ENCODE peak calls at places on chromosomes 2 and 18, in five cellular contexts. E is choroid plexus epithelial cell; F is mammary epithelial cell; R is CD8-positive, alpha-beta memory T cell; N is heart right ventricle. O is an unnamed sample.

GRCh38 chr2:18001671-18002070 is 123.2 kb downstream of the KCNS3 start:
- DNase-seq in E (no peak), F (no peak), R (no peak), N (no peak), O (no peak)

GRCh38 chr2:226772389-226773179 is 27.0 kb downstream of the IRS1 start:
- DNase-seq in E (peak), F (no peak), R (no peak), N (no peak), O (no peak)

GRCh38 chr18:36700955-36701354 is 127.8 kb downstream of the TPGS2 start:
- DNase-seq in E (no peak), F (no peak), R (no peak), N (no peak), O (no peak)

GRCh38 chr2:226797289-226797988 is 2.2 kb downstream of the IRS1 start:
- DNase-seq in E (peak), F (no peak), R (no peak), N (peak), O (peak)

GRCh38 chr2:204321910-204322765 is 223.1 kb upstream of the PARD3B start:
- DNase-seq in E (peak), F (peak), R (no peak), N (no peak), O (peak)

GRCh38 chr18:48007955-48008701 is 77.7 kb upstream of the SMAD2 start:
- DNase-seq in E (peak), F (peak), R (peak), N (peak), O (peak)

GRCh38 chr2:199596549-199596948 is 138.8 kb upstream of the SATB2 start:
- DNase-seq in E (peak), F (peak), R (no peak), N (no peak), O (peak)

GRCh38 chr2:119264781-119265692 is 41.4 kb downstream of the STEAP3 start:
- DNase-seq in E (peak), F (peak), R (no peak), N (no peak), O (peak)

GRCh38 chr2:165778653-165779451 is 15.2 kb downstream of the GALNT3 start:
- DNase-seq in E (no peak), F (no peak), R (no peak), N (no peak), O (peak)

GRCh38 chr2:13996527-13996926 is 636.0 kb upstream of the LRATD1 start:
- DNase-seq in E (no peak), F (peak), R (no peak), N (no peak), O (peak)

GRCh38 chr2:228983700-228984099 is 287.4 kb downstream of the PID1 start:
- DNase-seq in E (no peak), F (no peak), R (no peak), N (no peak), O (no peak)

GRCh38 chr2:32882911-32883810 is 63.6 kb upstream of the LTBP1 start:
- DNase-seq in E (peak), F (no peak), R (no peak), N (no peak), O (peak)

GRCh38 chr2:55096586-55096985 is 46.3 kb upstream of the RTN4 start:
- DNase-seq in E (no peak), F (no peak), R (no peak), N (no peak), O (no peak)

GRCh38 chr2:96957299-96957698 is 29.1 kb downstream of the FAM178B start:
- DNase-seq in E (no peak), F (no peak), R (no peak), N (no peak), O (no peak)

GRCh38 chr2:191349990-191350389 is 104.8 kb downstream of the MYO1B start:
- DNase-seq in E (no peak), F (no peak), R (no peak), N (no peak), O (no peak)

GRCh38 chr18:10202947-10203346 is 251.5 kb upstream of the APCDD1 start:
- DNase-seq in E (no peak), F (no peak), R (no peak), N (no peak), O (no peak)

GRCh38 chr2:67846341-67847070 is 216.3 kb downstream of the C1D start:
- DNase-seq in E (peak), F (peak), R (no peak), N (peak), O (peak)

GRCh38 chr2:208182835-208183234 is 7.0 kb downstream of the C2orf80 start:
- DNase-seq in E (no peak), F (no peak), R (no peak), N (no peak), O (no peak)

GRCh38 chr2:169131587-169132512 is 62.5 kb downstream of the DHRS9 start:
- DNase-seq in E (peak), F (peak), R (no peak), N (no peak), O (peak)

GRCh38 chr2:106886916-106887758 is 1.2 kb upstream of the ST6GAL2 start:
- DNase-seq in E (peak), F (peak), R (no peak), N (peak), O (peak)

GRCh38 chr2:120477198-120477597 is 131.3 kb downstream of the INHBB start:
- DNase-seq in E (no peak), F (no peak), R (no peak), N (no peak), O (no peak)

GRCh38 chr18:33116376-33116775 is 324.1 kb downstream of the CCDC178 start:
- DNase-seq in E (peak), F (no peak), R (no peak), N (no peak), O (peak)

GRCh38 chr2:57045236-57045635 is 861.4 kb downstream of the CCDC85A start:
- DNase-seq in E (no peak), F (no peak), R (no peak), N (no peak), O (no peak)

GRCh38 chr2:42182654-42183308 is 13.6 kb downstream of the EML4 start:
- DNase-seq in E (peak), F (no peak), R (no peak), N (no peak), O (no peak)

GRCh38 chr2:11644293-11644692 is 25.7 kb downstream of the NTSR2 start:
- DNase-seq in E (no peak), F (no peak), R (no peak), N (no peak), O (no peak)

GRCh38 chr2:101330253-101330921 is 21.9 kb upstream of the RNF149 start:
- DNase-seq in E (no peak), F (peak), R (no peak), N (peak), O (peak)

GRCh38 chr2:177419274-177419673 is 26.7 kb downstream of the AGPS start:
- DNase-seq in E (peak), F (peak), R (no peak), N (no peak), O (peak)
- H3K4me3 ChIP-seq in E (no peak), F (peak), R (no peak), N (no peak), O (no peak)

GRCh38 chr2:9596621-9597311 is 34.0 kb downstream of the YWHAQ start:
- DNase-seq in E (no peak), F (no peak), R (no peak), N (no peak), O (no peak)
- H3K4me3 ChIP-seq in E (no peak), F (no peak), R (peak), N (no peak), O (no peak)

GRCh38 chr2:190181066-190181681 is 118.6 kb upstream of the MSTN start:
- DNase-seq in E (no peak), F (no peak), R (no peak), N (no peak), O (no peak)
- H3K4me3 ChIP-seq in E (peak), F (peak), R (no peak), N (peak), O (peak)

DNA sequence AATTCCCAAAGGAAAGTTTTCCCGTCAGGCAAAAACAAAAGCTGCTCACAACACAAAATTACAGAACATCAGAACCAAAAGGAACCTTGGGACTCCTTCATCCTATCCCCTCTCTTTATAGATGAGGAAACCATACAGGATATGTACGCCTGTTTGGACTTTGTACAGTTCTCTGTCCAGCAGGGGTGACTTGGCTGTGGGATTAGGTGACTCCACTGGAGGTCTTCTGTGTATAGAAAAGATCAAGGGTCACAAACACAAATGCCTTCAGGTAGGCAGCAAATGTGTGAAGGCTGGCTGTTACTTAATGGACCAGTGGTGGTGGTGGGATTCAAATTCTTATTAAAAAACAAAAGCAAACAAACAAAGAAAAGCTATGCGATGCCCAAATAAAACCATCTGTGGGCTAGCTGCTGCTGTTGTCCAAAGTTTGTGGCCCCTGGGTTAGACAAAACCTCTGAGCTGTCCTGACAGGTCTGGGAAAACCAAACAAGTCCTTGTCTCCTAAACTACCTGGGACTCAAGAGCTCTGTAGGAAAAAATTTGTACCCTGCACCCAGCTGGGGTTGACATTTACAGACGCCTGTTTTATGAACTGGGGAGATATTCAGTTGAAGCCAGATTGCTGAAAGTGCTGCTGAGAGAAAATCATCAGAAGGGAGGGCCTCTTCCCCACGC is 1.3 kb upstream of the CEP68 start:
- DNase-seq in E (no peak), F (no peak), R (no peak), N (no peak), O (no peak)
- H3K4me3 ChIP-seq in E (no peak), F (no peak), R (peak), N (no peak), O (no peak)

GRCh38 chr2:225276207-225276606 is 123.3 kb upstream of the NYAP2 start:
- DNase-seq in E (no peak), F (no peak), R (no peak), N (no peak), O (no peak)

GRCh38 chr2:225272173-225272572 is 127.3 kb upstream of the NYAP2 start:
- DNase-seq in E (no peak), F (peak), R (no peak), N (no peak), O (no peak)

GRCh38 chr2:225270861-225271260 is 128.6 kb upstream of the NYAP2 start:
- DNase-seq in E (peak), F (peak), R (no peak), N (no peak), O (peak)

GRCh38 chr2:225275443-225275842 is 124.1 kb upstream of the NYAP2 start:
- DNase-seq in E (no peak), F (no peak), R (no peak), N (no peak), O (no peak)

GRCh38 chr2:225274751-225275150 is 124.8 kb upstream of the NYAP2 start:
- DNase-seq in E (peak), F (peak), R (no peak), N (no peak), O (peak)
- H3K4me3 ChIP-seq in E (no peak), F (no peak), R (no peak), N (no peak), O (no peak)

GRCh38 chr2:127423880-127424279 is 5.7 kb downstream of the PROC start:
- DNase-seq in E (no peak), F (no peak), R (no peak), N (no peak), O (no peak)

GRCh38 chr2:127421871-127422618 is 3.8 kb downstream of the PROC start:
- DNase-seq in E (no peak), F (no peak), R (no peak), N (no peak), O (no peak)

GRCh38 chr2:127421116-127421800 is 3.0 kb downstream of the PROC start:
- DNase-seq in E (no peak), F (no peak), R (no peak), N (no peak), O (no peak)

GRCh38 chr2:127423476-127423840 is 5.2 kb downstream of the PROC start:
- DNase-seq in E (no peak), F (peak), R (no peak), N (no peak), O (no peak)

DNA sequence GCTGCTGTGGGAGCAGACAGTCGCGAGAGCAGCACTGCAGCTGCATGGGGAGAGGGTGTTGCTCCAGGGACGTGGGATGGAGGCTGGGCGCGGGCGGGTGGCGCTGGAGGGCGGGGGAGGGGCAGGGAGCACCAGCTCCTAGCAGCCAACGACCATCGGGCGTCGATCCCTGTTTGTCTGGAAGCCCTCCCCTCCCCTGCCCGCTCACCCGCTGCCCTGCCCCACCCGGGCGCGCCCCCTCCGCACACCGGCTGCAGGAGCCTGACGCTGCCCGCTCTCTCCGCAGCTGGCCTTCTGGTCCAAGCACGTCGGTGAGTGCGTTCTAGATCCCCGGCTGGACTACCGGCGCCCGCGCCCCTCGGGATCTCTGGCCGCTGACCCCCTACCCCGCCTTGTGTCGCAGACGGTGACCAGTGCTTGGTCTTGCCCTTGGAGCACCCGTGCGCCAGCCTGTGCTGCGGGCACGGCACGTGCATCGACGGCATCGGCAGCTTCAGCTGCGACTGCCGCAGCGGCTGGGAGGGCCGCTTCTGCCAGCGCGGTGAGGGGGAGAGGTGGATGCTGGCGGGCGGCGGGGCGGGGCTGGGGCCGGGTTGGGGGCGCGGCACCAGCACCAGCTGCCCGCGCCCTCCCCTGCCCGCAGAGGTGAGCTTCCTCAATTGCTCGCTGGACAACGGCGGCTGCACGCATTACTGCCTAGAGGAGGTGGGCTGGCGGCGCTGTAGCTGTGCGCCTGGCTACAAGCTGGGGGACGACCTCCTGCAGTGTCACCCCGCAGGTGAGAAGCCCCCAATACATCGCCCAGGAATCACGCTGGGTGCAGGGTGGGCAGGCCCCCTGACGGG is 4.6 kb downstream of the PROC start:
- DNase-seq in E (no peak), F (no peak), R (no peak), N (no peak), O (no peak)
- H3K4me3 ChIP-seq in E (peak), F (peak), R (no peak), N (peak), O (peak)

GRCh38 chr18:68797901-68798300 is at the start of gene CCDC102B:
- DNase-seq in E (peak), F (no peak), R (no peak), N (no peak), O (peak)
- H3K4me3 ChIP-seq in E (peak), F (no peak), R (no peak), N (peak), O (peak)